ENCODE peak calls at places on chromosome 15, in five cellular contexts. R is islet precursor cell, S is amniotic stem cell, N is NCI-H2029, O is astrocyte of the spinal cord. K is an unnamed sample.

GRCh38 chr15:80969316-80969715 is 20.3 kb downstream of the MESD start:
- DNase-seq in N (no peak), O (no peak), S (no peak), R (no peak), K (no peak)

GRCh38 chr15:98547741-98548166 is 100.6 kb upstream of the IGF1R start:
- DNase-seq in O (peak), R (peak), N (no peak), S (no peak), K (peak)

GRCh38 chr15:91055548-91056331 is 33.3 kb upstream of the VPS33B start:
- DNase-seq in R (peak), S (peak), N (peak), O (peak), K (peak)

GRCh38 chr15:57322602-57323250 is 53.6 kb upstream of the CGNL1 start:
- DNase-seq in S (no peak), O (no peak), R (no peak), N (no peak), K (no peak)

GRCh38 chr15:77646104-77646694 is 13.5 kb upstream of the LINGO1 start:
- DNase-seq in R (no peak), O (no peak), S (no peak), N (no peak), K (no peak)

GRCh38 chr15:62112616-62113593 is 46.1 kb downstream of the C2CD4A start:
- DNase-seq in O (peak), R (peak), N (no peak), S (peak), K (peak)

GRCh38 chr15:28098766-28099554 is at the start of gene OCA2:
- DNase-seq in R (peak), S (no peak), O (peak), N (no peak), K (peak)

GRCh38 chr15:69305933-69306568 is 7.3 kb downstream of the PAQR5 start:
- DNase-seq in O (no peak), S (no peak), R (no peak), N (no peak), K (no peak)

GRCh38 chr15:101025116-101025885 is 106.1 kb downstream of the LRRK1 start:
- DNase-seq in O (no peak), S (no peak), R (peak), N (no peak), K (no peak)

GRCh38 chr15:83284563-83285283 is at the start of gene BNC1:
- DNase-seq in S (no peak), R (peak), N (no peak), O (peak), K (peak)

GRCh38 chr15:64865126-64865997 is 23.6 kb downstream of the PLEKHO2 start:
- DNase-seq in R (no peak), N (no peak), S (no peak), O (no peak), K (no peak)

GRCh38 chr15:83108266-83109219 is 1.1 kb downstream of the TM6SF1 start:
- DNase-seq in R (no peak), N (peak), S (no peak), O (peak), K (peak)